ENCODE peak calls at places on chromosomes 16 and 17, in six cellular contexts. One of them, this sample, is unnamed.
A peak's percentile ranks its signal among the peaks of the same experiment; 100 is the strongest.

GRCh38 chr17:82952019-82952418 is 112.2 kb upstream of the ZNF750 start:
- DNase-seq in NCI-H1436 treated with DMSO at 0.1 percent for 48 hours: no peak
- DNase-seq in upper lobe of right lung: peak; percentile 41
- DNase-seq in Daoy: no peak
- DNase-seq in A549: no peak
- DNase-seq in NCI-H1092: no peak
- DNase-seq in this sample: no peak

GRCh38 chr16:88593910-88594309 is 23.7 kb downstream of the ZC3H18 start:
- DNase-seq in NCI-H1436 treated with DMSO at 0.1 percent for 48 hours: no peak
- DNase-seq in upper lobe of right lung: no peak
- DNase-seq in Daoy: no peak
- DNase-seq in A549: no peak
- DNase-seq in NCI-H1092: no peak
- DNase-seq in this sample: no peak

GRCh38 chr17:12673788-12674187 is 8.1 kb downstream of the MYOCD start:
- DNase-seq in NCI-H1436 treated with DMSO at 0.1 percent for 48 hours: no peak
- DNase-seq in upper lobe of right lung: no peak
- DNase-seq in Daoy: peak; percentile 62
- DNase-seq in A549: no peak
- DNase-seq in NCI-H1092: no peak
- DNase-seq in this sample: no peak

GRCh38 chr16:10188236-10188635 is 6.0 kb upstream of the GRIN2A start:
- DNase-seq in NCI-H1436 treated with DMSO at 0.1 percent for 48 hours: no peak
- DNase-seq in upper lobe of right lung: no peak
- DNase-seq in Daoy: no peak
- DNase-seq in A549: no peak
- DNase-seq in NCI-H1092: no peak
- DNase-seq in this sample: no peak

GRCh38 chr16:77307764-77308561 is 108.8 kb downstream of the SYCE1L start:
- DNase-seq in NCI-H1436 treated with DMSO at 0.1 percent for 48 hours: no peak
- DNase-seq in upper lobe of right lung: no peak
- DNase-seq in Daoy: peak; percentile 80
- DNase-seq in A549: peak; percentile 31
- DNase-seq in NCI-H1092: no peak
- DNase-seq in this sample: no peak

GRCh38 chr17:17216776-17217175 is 10.6 kb upstream of the PLD6 start:
- DNase-seq in NCI-H1436 treated with DMSO at 0.1 percent for 48 hours: no peak
- DNase-seq in upper lobe of right lung: no peak
- DNase-seq in Daoy: no peak
- DNase-seq in A549: peak; percentile 60
- DNase-seq in NCI-H1092: no peak
- DNase-seq in this sample: no peak

GRCh38 chr16:22898874-22899348 is 84.9 kb downstream of the HS3ST2 start:
- DNase-seq in NCI-H1436 treated with DMSO at 0.1 percent for 48 hours: no peak
- DNase-seq in upper lobe of right lung: peak; percentile 78
- DNase-seq in Daoy: peak; percentile 77
- DNase-seq in A549: peak; percentile 33
- DNase-seq in NCI-H1092: peak; percentile 75
- DNase-seq in this sample: peak; percentile 77

GRCh38 chr17:36675250-36675649 is 73.9 kb downstream of the MRM1 start:
- DNase-seq in NCI-H1436 treated with DMSO at 0.1 percent for 48 hours: no peak
- DNase-seq in upper lobe of right lung: no peak
- DNase-seq in Daoy: no peak
- DNase-seq in A549: no peak
- DNase-seq in NCI-H1092: no peak
- DNase-seq in this sample: peak; percentile 62

GRCh38 chr16:11665071-11665491 is 3.2 kb upstream of the SNN start:
- DNase-seq in NCI-H1436 treated with DMSO at 0.1 percent for 48 hours: no peak
- DNase-seq in upper lobe of right lung: no peak
- DNase-seq in Daoy: no peak
- DNase-seq in A549: no peak
- DNase-seq in NCI-H1092: no peak
- DNase-seq in this sample: peak; percentile 33

GRCh38 chr17:79150799-79151198 is 76.2 kb downstream of the ENGASE start:
- DNase-seq in NCI-H1436 treated with DMSO at 0.1 percent for 48 hours: no peak
- DNase-seq in upper lobe of right lung: no peak
- DNase-seq in Daoy: no peak
- DNase-seq in A549: no peak
- DNase-seq in NCI-H1092: no peak
- DNase-seq in this sample: no peak

GRCh38 chr16:59633996-59634579 is 900.0 kb upstream of the GOT2 start:
- DNase-seq in NCI-H1436 treated with DMSO at 0.1 percent for 48 hours: no peak
- DNase-seq in upper lobe of right lung: no peak
- DNase-seq in Daoy: no peak
- DNase-seq in A549: no peak
- DNase-seq in NCI-H1092: no peak
- DNase-seq in this sample: no peak

GRCh38 chr16:54673353-54673752 is 257.3 kb upstream of the IRX5 start:
- DNase-seq in NCI-H1436 treated with DMSO at 0.1 percent for 48 hours: no peak
- DNase-seq in upper lobe of right lung: no peak
- DNase-seq in Daoy: no peak
- DNase-seq in A549: no peak
- DNase-seq in NCI-H1092: no peak
- DNase-seq in this sample: no peak

GRCh38 chr16:49734330-49734729 is 121.6 kb downstream of the ZNF423 start:
- DNase-seq in NCI-H1436 treated with DMSO at 0.1 percent for 48 hours: no peak
- DNase-seq in upper lobe of right lung: no peak
- DNase-seq in Daoy: no peak
- DNase-seq in A549: no peak
- DNase-seq in NCI-H1092: no peak
- DNase-seq in this sample: no peak

GRCh38 chr17:50865868-50866260 is 290 bp downstream of the TOB1 start:
- DNase-seq in NCI-H1436 treated with DMSO at 0.1 percent for 48 hours: no peak
- DNase-seq in upper lobe of right lung: no peak
- DNase-seq in Daoy: no peak
- DNase-seq in A549: no peak
- DNase-seq in NCI-H1092: no peak
- DNase-seq in this sample: no peak

GRCh38 chr17:82848022-82848592 is 8.3 kb upstream of the ZNF750 start:
- DNase-seq in NCI-H1436 treated with DMSO at 0.1 percent for 48 hours: no peak
- DNase-seq in upper lobe of right lung: peak; percentile 89
- DNase-seq in Daoy: no peak
- DNase-seq in A549: no peak
- DNase-seq in NCI-H1092: no peak
- DNase-seq in this sample: no peak

GRCh38 chr17:6517017-6517416 is 39.3 kb downstream of the PITPNM3 start:
- DNase-seq in NCI-H1436 treated with DMSO at 0.1 percent for 48 hours: no peak
- DNase-seq in upper lobe of right lung: no peak
- DNase-seq in Daoy: no peak
- DNase-seq in A549: no peak
- DNase-seq in NCI-H1092: no peak
- DNase-seq in this sample: no peak

GRCh38 chr16:65704866-65705265 is 583.0 kb upstream of the CDH11 start:
- DNase-seq in NCI-H1436 treated with DMSO at 0.1 percent for 48 hours: no peak
- DNase-seq in upper lobe of right lung: no peak
- DNase-seq in Daoy: no peak
- DNase-seq in A549: no peak
- DNase-seq in NCI-H1092: no peak
- DNase-seq in this sample: no peak

GRCh38 chr16:3971706-3972105 is 91.2 kb upstream of the CREBBP start:
- DNase-seq in NCI-H1436 treated with DMSO at 0.1 percent for 48 hours: no peak
- DNase-seq in upper lobe of right lung: no peak
- DNase-seq in Daoy: no peak
- DNase-seq in A549: no peak
- DNase-seq in NCI-H1092: no peak
- DNase-seq in this sample: no peak

GRCh38 chr16:17194190-17194780 is 276.5 kb downstream of the XYLT1 start:
- DNase-seq in NCI-H1436 treated with DMSO at 0.1 percent for 48 hours: no peak
- DNase-seq in upper lobe of right lung: peak; percentile 76
- DNase-seq in Daoy: peak; percentile 55
- DNase-seq in A549: no peak
- DNase-seq in NCI-H1092: peak; percentile 35
- DNase-seq in this sample: peak; percentile 84

GRCh38 chr17:65307366-65308316 is 170.5 kb downstream of the RGS9 start:
- DNase-seq in NCI-H1436 treated with DMSO at 0.1 percent for 48 hours: no peak
- DNase-seq in upper lobe of right lung: no peak
- DNase-seq in Daoy: no peak
- DNase-seq in A549: no peak
- DNase-seq in NCI-H1092: no peak
- DNase-seq in this sample: no peak

GRCh38 chr17:48995871-48996695 is 1.1 kb upstream of the IGF2BP1 start:
- DNase-seq in NCI-H1436 treated with DMSO at 0.1 percent for 48 hours: no peak
- DNase-seq in upper lobe of right lung: no peak
- DNase-seq in Daoy: peak; percentile 82
- DNase-seq in A549: peak; percentile 95
- DNase-seq in NCI-H1092: no peak
- DNase-seq in this sample: no peak

GRCh38 chr17:21162394-21162775 is 35.6 kb downstream of the DHRS7B start:
- DNase-seq in NCI-H1436 treated with DMSO at 0.1 percent for 48 hours: no peak
- DNase-seq in upper lobe of right lung: no peak
- DNase-seq in Daoy: no peak
- DNase-seq in A549: no peak
- DNase-seq in NCI-H1092: no peak
- DNase-seq in this sample: no peak